ENCODE peak calls at places on chromosomes 3 and 15, in five cellular contexts. G, U, P, B and H are unnamed samples.

GRCh38 chr15:99224372-99224771 is 25.0 kb downstream of the TTC23 start:
- DNase-seq in G (no peak), B (no peak), U (no peak), P (no peak), H (no peak)

GRCh38 chr3:114411811-114412803 is 118.3 kb downstream of the TIGIT start:
- DNase-seq in B (no peak), P (no peak), U (no peak), G (no peak), H (no peak)

GRCh38 chr3:15682766-15683165 is 81.2 kb downstream of the BTD start:
- DNase-seq in U (no peak), P (no peak), G (no peak), B (no peak), H (no peak)

GRCh38 chr3:195195321-195196209 is 75.4 kb downstream of the XXYLT1 start:
- DNase-seq in G (no peak), B (no peak), P (no peak), U (peak; percentile 65), H (no peak)

GRCh38 chr3:77051927-77052542 is 12.1 kb downstream of the ROBO2 start:
- DNase-seq in B (no peak), G (no peak), P (no peak), U (no peak), H (no peak)

GRCh38 chr3:194849166-194849875 is 163.6 kb downstream of the FAM43A start:
- DNase-seq in B (no peak), G (no peak), P (no peak), U (no peak), H (no peak)

GRCh38 chr3:196502775-196503181 is 790 bp downstream of the RNF168 start:
- DNase-seq in G (peak; percentile 39), U (peak; percentile 81), B (peak; percentile 57), P (peak; percentile 64), H (peak; percentile 62)

GRCh38 chr3:152338159-152338720 is 69.5 kb downstream of the MBNL1 start:
- DNase-seq in U (no peak), B (no peak), P (no peak), G (no peak), H (no peak)

DNA sequence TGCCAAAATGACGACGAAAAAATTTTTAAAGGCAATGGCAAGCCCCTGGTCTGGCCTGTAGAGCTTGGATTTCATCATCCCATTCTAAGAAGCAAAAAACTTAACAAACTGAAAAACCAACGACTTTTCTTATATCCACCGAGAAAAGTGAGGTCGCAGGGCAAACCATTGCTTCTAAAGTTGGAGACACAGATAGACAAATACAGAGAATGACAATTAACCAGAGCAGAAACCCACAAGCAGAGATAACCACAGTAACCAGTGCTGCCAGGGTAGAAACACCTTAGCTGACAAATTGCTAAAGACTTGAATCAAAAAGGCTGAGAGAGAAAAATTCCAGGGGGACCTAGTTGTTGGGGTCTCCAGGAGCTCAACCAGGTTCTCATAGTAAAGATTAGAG is 386.5 kb upstream of the SGO1 start:
- DNase-seq in U (no peak), B (no peak), P (no peak), G (no peak), H (no peak)
- H3K9me3 ChIP-seq in U (peaks cover under 1% of the 10 kb centered on the region), B (peaks cover 6% of the 10 kb centered on the region), P (no peaks in the 10 kb centered on the region), G (no peaks in the 10 kb centered on the region), H (peaks cover 37% of the 10 kb centered on the region)

GRCh38 chr3:113238503-113238902 is 27.1 kb downstream of the BOC start:
- DNase-seq in G (no peak), U (no peak), P (no peak), B (no peak), H (no peak)
- TF ChIP-seq CTCF in G (no peak), U (no peak), P (no peak), B (no peak), H (no peak)

DNA sequence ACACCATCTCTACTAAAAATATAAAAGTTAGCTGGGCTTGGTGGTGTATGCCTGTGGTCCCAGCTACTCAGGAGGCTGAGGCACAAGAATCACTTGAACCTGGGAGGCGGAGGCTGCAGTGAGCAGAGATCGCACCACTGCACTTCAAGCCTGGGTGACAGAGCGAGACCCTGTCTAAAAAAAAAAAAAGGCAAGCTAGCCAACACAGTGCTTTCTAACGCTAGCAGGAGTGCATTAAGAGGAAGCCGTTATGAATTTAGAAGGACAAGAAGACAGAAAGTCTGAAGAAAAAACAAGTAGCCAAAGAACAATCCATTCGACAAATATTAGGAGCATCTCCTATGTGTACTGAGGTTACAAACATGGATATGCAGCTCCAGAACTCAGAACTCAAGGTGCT is 28.6 kb downstream of the BHLHE40 start:
- DNase-seq in P (no peak), B (no peak), G (no peak), U (no peak), H (no peak)
- H3K4me1 ChIP-seq in P (peaks cover 13% of the 10 kb centered on the region), B (peaks cover 8% of the 10 kb centered on the region), G (no peaks in the 10 kb centered on the region), U (no peaks in the 10 kb centered on the region), H (peaks cover 10% of the 10 kb centered on the region)

GRCh38 chr15:83166830-83167229 is 40.8 kb downstream of the HDGFL3 start:
- DNase-seq in U (no peak), P (no peak), B (no peak), G (no peak), H (no peak)
- H3K9me3 ChIP-seq in U (peaks cover 7% of the 10 kb centered on the region), P (peaks cover 6% of the 10 kb centered on the region), B (peaks cover 10% of the 10 kb centered on the region), G (no peaks in the 10 kb centered on the region), H (peaks cover 7% of the 10 kb centered on the region)

DNA sequence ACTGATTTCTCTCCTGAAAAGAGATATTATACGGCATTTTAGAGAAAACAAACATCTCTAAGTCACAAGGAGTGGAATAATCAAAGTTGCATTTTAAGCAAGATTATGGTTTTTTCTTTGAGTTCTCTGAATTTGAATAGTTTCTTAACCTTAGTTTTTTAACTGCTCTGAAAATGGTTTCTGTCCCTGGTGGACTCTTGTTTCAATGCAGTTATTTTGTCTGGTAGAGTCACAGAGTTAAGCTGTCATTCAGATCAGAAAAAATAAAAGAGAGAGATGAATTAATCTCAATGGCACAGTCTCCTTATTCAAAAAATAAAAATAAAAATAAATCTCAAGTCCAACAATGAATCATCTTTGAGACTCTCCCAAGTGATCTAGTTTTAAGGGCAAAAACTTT is 19.0 kb downstream of the AGTR1 start:
- DNase-seq in G (no peak), B (no peak), U (no peak), P (no peak), H (no peak)
- TF ChIP-seq CTCF in G (no peak), B (no peak), U (no peak), P (no peak), H (no peak)

DNA sequence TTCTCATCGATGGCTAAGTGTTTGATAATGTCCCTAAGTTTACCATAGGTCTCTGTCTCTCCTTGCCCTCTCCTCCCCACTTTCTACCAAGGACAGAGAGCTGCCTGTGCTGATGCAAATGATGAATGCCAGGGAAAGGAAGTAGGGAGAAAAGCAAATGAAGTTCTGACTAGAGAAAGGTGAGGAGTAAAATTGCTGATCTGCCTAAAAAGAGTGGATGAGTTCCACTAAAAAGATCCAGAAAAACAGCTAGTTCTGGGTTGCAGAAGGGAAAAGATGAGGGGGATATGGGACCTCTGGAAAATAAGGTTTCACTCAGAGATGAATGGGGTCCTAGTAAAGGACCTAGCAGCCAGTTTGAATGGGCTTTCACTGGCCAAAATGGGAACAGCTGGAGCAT is 13.8 kb downstream of the MYZAP start:
- DNase-seq in G (no peak), P (no peak), B (no peak), U (no peak), H (no peak)
- H3K4me1 ChIP-seq in G (peaks cover 2% of the 10 kb centered on the region), P (no peaks in the 10 kb centered on the region), B (peaks cover 22% of the 10 kb centered on the region), U (peaks cover 37% of the 10 kb centered on the region), H (peaks cover 13% of the 10 kb centered on the region)

DNA sequence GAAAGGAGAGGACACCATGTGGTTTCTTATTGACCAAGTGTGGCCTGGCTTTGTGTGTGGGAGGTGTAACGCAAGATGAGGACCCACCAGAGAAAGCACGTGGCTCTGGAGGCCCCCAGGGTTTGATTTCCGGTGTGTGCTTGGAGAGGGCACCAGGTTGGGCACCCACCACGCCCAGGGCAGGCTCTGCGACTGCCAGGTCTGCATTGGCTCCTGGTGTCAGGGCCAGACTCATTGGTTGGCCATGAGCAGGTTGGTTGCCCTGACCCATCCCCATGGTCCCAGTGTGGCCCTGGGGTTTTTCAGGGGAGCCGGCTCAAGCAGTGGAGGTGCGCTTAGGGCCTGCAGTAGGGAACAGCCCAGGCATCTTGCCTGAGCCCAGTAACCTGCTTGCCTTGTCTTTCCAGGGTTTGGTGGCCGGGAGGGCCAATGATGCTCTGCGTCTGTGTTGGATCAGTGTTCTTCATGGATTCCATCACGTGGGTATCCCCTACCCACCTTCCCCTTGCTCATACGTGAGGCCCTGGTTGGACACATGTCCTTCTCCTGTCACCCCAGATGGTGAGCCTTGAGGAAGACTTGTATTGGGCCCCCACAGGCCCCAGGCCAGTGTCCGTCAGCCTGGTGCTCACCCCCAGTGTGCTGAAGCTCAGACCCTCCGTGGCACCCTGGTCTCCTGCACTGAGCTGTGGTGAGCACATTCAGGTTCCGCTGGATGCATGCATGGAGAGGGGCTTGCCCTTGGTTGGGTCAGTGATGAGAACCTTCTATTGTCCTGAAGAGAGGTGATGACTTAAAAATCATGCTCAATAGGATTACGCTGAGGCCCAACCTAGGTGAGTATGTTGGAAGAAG is 193.9 kb downstream of the UBE3A start:
- DNase-seq in U (no peak), B (peak; percentile 3), G (peak; percentile 3), P (no peak), H (no peak)
- H3K9me3 ChIP-seq in U (peaks cover 27% of the 10 kb centered on the region), B (peaks cover 10% of the 10 kb centered on the region), G (no peaks in the 10 kb centered on the region), P (no peaks in the 10 kb centered on the region), H (peaks cover 92% of the 10 kb centered on the region)

DNA sequence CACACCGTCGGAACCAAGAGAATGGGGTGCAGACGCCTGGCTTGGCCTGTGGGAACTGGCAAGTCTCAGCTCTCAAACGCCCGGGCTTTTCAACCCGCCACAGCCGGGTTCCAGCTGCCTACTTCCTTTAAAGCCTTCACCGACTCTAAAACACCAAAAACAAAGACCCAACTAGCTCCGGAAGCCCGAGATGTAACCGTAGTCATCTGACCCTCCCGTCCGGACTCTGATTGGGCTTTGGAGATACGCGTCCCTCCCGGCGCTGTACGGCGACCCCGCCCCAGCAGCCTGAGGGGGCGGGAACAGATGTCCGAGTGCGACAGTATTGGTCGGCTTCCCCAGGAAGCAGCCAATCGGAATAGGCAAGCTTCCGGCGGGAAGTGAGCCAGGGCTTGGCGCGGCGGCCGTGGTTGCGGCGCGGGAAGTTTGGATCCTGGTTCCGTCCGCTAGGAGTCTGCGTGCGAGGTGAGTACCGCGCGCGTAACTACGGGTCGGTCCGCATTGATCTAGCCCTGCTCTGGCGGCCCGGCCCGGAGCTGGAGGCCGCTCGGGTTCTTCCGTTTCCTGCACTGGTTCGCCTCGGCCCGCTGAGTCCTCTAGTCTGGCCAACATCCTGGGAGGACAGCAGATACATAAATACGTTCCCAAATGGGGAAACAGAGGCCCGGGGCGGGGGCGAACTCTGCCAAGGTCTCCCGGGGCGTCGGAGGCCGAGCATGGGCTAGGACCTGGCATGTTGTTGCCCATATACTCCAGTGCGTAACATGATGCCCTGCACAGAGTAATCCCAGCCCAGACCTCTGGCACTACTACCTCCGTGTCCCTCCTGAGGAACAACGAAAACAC is at the start of gene BLM:
- DNase-seq in U (peak; percentile 98), P (peak; percentile 92), G (peak; percentile 95), B (peak; percentile 96), H (peak; percentile 96)
- TF ChIP-seq CTCF in U (peak; percentile 55), P (peak; percentile 21), G (peak; percentile 52), B (peak; percentile 50), H (peak; percentile 14)